ENCODE peak calls at places on chromosome 17, in six cellular contexts. One of them, this sample, is unnamed.

GRCh38 chr17:76547183-76547641 is 7.4 kb downstream of the PRCD start:
- DNase-seq in stimulated activated naive CD4-positive, alpha-beta T cell: peak
- DNase-seq in stimulated activated CD8-positive, alpha-beta memory T cell treated with anti-CD3 and anti-CD28 coated beads, Interleukin-7, amount 100 ng/mL, for 4 hours: peak
- DNase-seq in OCI-LY7: peak
- DNase-seq in activated CD8-positive, alpha-beta memory T cell treated with anti-CD3 and anti-CD28 coated beads for 1 hour: peak
- DNase-seq in activated naive CD4-positive, alpha-beta T cell treated with anti-CD3 and anti-CD28 coated beads, Interleukin-2, amount 50 U/mL, for 72 hours: peak
- DNase-seq in this sample: peak

GRCh38 chr17:81033535-81034167 is 1.3 kb upstream of the BAIAP2 start:
- DNase-seq in stimulated activated naive CD4-positive, alpha-beta T cell: no peak
- DNase-seq in stimulated activated CD8-positive, alpha-beta memory T cell treated with anti-CD3 and anti-CD28 coated beads, Interleukin-7, amount 100 ng/mL, for 4 hours: no peak
- DNase-seq in OCI-LY7: no peak
- DNase-seq in activated CD8-positive, alpha-beta memory T cell treated with anti-CD3 and anti-CD28 coated beads for 1 hour: no peak
- DNase-seq in activated naive CD4-positive, alpha-beta T cell treated with anti-CD3 and anti-CD28 coated beads, Interleukin-2, amount 50 U/mL, for 72 hours: no peak
- DNase-seq in this sample: no peak

GRCh38 chr17:48499743-48500434 is 30.9 kb downstream of the HOXB1 start:
- DNase-seq in stimulated activated naive CD4-positive, alpha-beta T cell: no peak
- DNase-seq in stimulated activated CD8-positive, alpha-beta memory T cell treated with anti-CD3 and anti-CD28 coated beads, Interleukin-7, amount 100 ng/mL, for 4 hours: no peak
- DNase-seq in OCI-LY7: no peak
- DNase-seq in activated CD8-positive, alpha-beta memory T cell treated with anti-CD3 and anti-CD28 coated beads for 1 hour: no peak
- DNase-seq in activated naive CD4-positive, alpha-beta T cell treated with anti-CD3 and anti-CD28 coated beads, Interleukin-2, amount 50 U/mL, for 72 hours: no peak
- DNase-seq in this sample: no peak

GRCh38 chr17:35766903-35767510 is 6.3 kb downstream of the C17orf50 start:
- DNase-seq in stimulated activated naive CD4-positive, alpha-beta T cell: peak
- DNase-seq in stimulated activated CD8-positive, alpha-beta memory T cell treated with anti-CD3 and anti-CD28 coated beads, Interleukin-7, amount 100 ng/mL, for 4 hours: no peak
- DNase-seq in OCI-LY7: peak
- DNase-seq in activated CD8-positive, alpha-beta memory T cell treated with anti-CD3 and anti-CD28 coated beads for 1 hour: no peak
- DNase-seq in activated naive CD4-positive, alpha-beta T cell treated with anti-CD3 and anti-CD28 coated beads, Interleukin-2, amount 50 U/mL, for 72 hours: no peak
- DNase-seq in this sample: no peak

GRCh38 chr17:49985310-49985990 is 9.6 kb downstream of the DLX3 start:
- DNase-seq in stimulated activated naive CD4-positive, alpha-beta T cell: no peak
- DNase-seq in stimulated activated CD8-positive, alpha-beta memory T cell treated with anti-CD3 and anti-CD28 coated beads, Interleukin-7, amount 100 ng/mL, for 4 hours: no peak
- DNase-seq in OCI-LY7: no peak
- DNase-seq in activated CD8-positive, alpha-beta memory T cell treated with anti-CD3 and anti-CD28 coated beads for 1 hour: no peak
- DNase-seq in activated naive CD4-positive, alpha-beta T cell treated with anti-CD3 and anti-CD28 coated beads, Interleukin-2, amount 50 U/mL, for 72 hours: no peak
- DNase-seq in this sample: no peak

GRCh38 chr17:66304304-66305174 is 2.1 kb downstream of the PRKCA start:
- DNase-seq in stimulated activated naive CD4-positive, alpha-beta T cell: no peak
- DNase-seq in stimulated activated CD8-positive, alpha-beta memory T cell treated with anti-CD3 and anti-CD28 coated beads, Interleukin-7, amount 100 ng/mL, for 4 hours: no peak
- DNase-seq in OCI-LY7: no peak
- DNase-seq in activated CD8-positive, alpha-beta memory T cell treated with anti-CD3 and anti-CD28 coated beads for 1 hour: no peak
- DNase-seq in activated naive CD4-positive, alpha-beta T cell treated with anti-CD3 and anti-CD28 coated beads, Interleukin-2, amount 50 U/mL, for 72 hours: peak
- DNase-seq in this sample: no peak

GRCh38 chr17:73650147-73650546 is 5.9 kb upstream of the SDK2 start:
- DNase-seq in stimulated activated naive CD4-positive, alpha-beta T cell: no peak
- DNase-seq in stimulated activated CD8-positive, alpha-beta memory T cell treated with anti-CD3 and anti-CD28 coated beads, Interleukin-7, amount 100 ng/mL, for 4 hours: no peak
- DNase-seq in OCI-LY7: peak
- DNase-seq in activated CD8-positive, alpha-beta memory T cell treated with anti-CD3 and anti-CD28 coated beads for 1 hour: no peak
- DNase-seq in activated naive CD4-positive, alpha-beta T cell treated with anti-CD3 and anti-CD28 coated beads, Interleukin-2, amount 50 U/mL, for 72 hours: no peak
- DNase-seq in this sample: no peak

GRCh38 chr17:79702071-79702470 is 28.7 kb upstream of the ENPP7 start:
- DNase-seq in stimulated activated naive CD4-positive, alpha-beta T cell: no peak
- DNase-seq in stimulated activated CD8-positive, alpha-beta memory T cell treated with anti-CD3 and anti-CD28 coated beads, Interleukin-7, amount 100 ng/mL, for 4 hours: no peak
- DNase-seq in OCI-LY7: no peak
- DNase-seq in activated CD8-positive, alpha-beta memory T cell treated with anti-CD3 and anti-CD28 coated beads for 1 hour: no peak
- DNase-seq in activated naive CD4-positive, alpha-beta T cell treated with anti-CD3 and anti-CD28 coated beads, Interleukin-2, amount 50 U/mL, for 72 hours: no peak
- DNase-seq in this sample: no peak

GRCh38 chr17:57552114-57552601 is 192.9 kb downstream of the CCDC182 start:
- DNase-seq in stimulated activated naive CD4-positive, alpha-beta T cell: no peak
- DNase-seq in stimulated activated CD8-positive, alpha-beta memory T cell treated with anti-CD3 and anti-CD28 coated beads, Interleukin-7, amount 100 ng/mL, for 4 hours: no peak
- DNase-seq in OCI-LY7: peak
- DNase-seq in activated CD8-positive, alpha-beta memory T cell treated with anti-CD3 and anti-CD28 coated beads for 1 hour: peak
- DNase-seq in activated naive CD4-positive, alpha-beta T cell treated with anti-CD3 and anti-CD28 coated beads, Interleukin-2, amount 50 U/mL, for 72 hours: peak
- DNase-seq in this sample: peak

GRCh38 chr17:75365009-75365930 is 40.2 kb downstream of the GRB2 start:
- DNase-seq in stimulated activated naive CD4-positive, alpha-beta T cell: no peak
- DNase-seq in stimulated activated CD8-positive, alpha-beta memory T cell treated with anti-CD3 and anti-CD28 coated beads, Interleukin-7, amount 100 ng/mL, for 4 hours: no peak
- DNase-seq in OCI-LY7: peak
- DNase-seq in activated CD8-positive, alpha-beta memory T cell treated with anti-CD3 and anti-CD28 coated beads for 1 hour: no peak
- DNase-seq in activated naive CD4-positive, alpha-beta T cell treated with anti-CD3 and anti-CD28 coated beads, Interleukin-2, amount 50 U/mL, for 72 hours: no peak
- DNase-seq in this sample: no peak

This sample was measured in naive thymus-derived CD8-positive, alpha-beta T cell.